ENCODE peak calls at places on chromosomes 16 and 17, in eight cellular contexts. One of them, this sample, is unnamed.

GRCh38 chr16:79066621-79067020 is 533.9 kb downstream of the MAF start:
- DNase-seq in spleen: no peak
- DNase-seq in SK-N-SH: no peak
- DNase-seq in upper lobe of left lung: no peak
- DNase-seq in prostate gland: no peak
- DNase-seq in endothelial cell of umbilical vein: no peak
- DNase-seq in transverse colon: no peak
- DNase-seq in stomach: peak
- DNase-seq in this sample: no peak

GRCh38 chr17:58960068-58960467 is 146.6 kb downstream of the TRIM37 start:
- DNase-seq in spleen: no peak
- DNase-seq in SK-N-SH: no peak
- DNase-seq in upper lobe of left lung: no peak
- DNase-seq in prostate gland: peak
- DNase-seq in endothelial cell of umbilical vein: peak
- DNase-seq in transverse colon: no peak
- DNase-seq in stomach: no peak
- DNase-seq in this sample: no peak

GRCh38 chr16:15533386-15533785 is 99.0 kb downstream of the BMERB1 start:
- DNase-seq in spleen: no peak
- DNase-seq in SK-N-SH: no peak
- DNase-seq in upper lobe of left lung: no peak
- DNase-seq in prostate gland: no peak
- DNase-seq in endothelial cell of umbilical vein: no peak
- DNase-seq in transverse colon: no peak
- DNase-seq in stomach: no peak
- DNase-seq in this sample: no peak

GRCh38 chr17:40071720-40072480 is 9.1 kb downstream of the THRA start:
- DNase-seq in spleen: no peak
- DNase-seq in SK-N-SH: peak
- DNase-seq in upper lobe of left lung: peak
- DNase-seq in prostate gland: peak
- DNase-seq in endothelial cell of umbilical vein: peak
- DNase-seq in transverse colon: peak
- DNase-seq in stomach: peak
- DNase-seq in this sample: no peak

GRCh38 chr17:21376835-21377690 is 906 bp downstream of the KCNJ12 start:
- DNase-seq in spleen: no peak
- DNase-seq in SK-N-SH: peak
- DNase-seq in upper lobe of left lung: peak
- DNase-seq in prostate gland: no peak
- DNase-seq in endothelial cell of umbilical vein: peak
- DNase-seq in transverse colon: no peak
- DNase-seq in stomach: peak
- DNase-seq in this sample: no peak

GRCh38 chr17:32258383-32259121 is 7.1 kb upstream of the RHBDL3 start:
- DNase-seq in spleen: no peak
- DNase-seq in SK-N-SH: no peak
- DNase-seq in upper lobe of left lung: no peak
- DNase-seq in prostate gland: no peak
- DNase-seq in endothelial cell of umbilical vein: no peak
- DNase-seq in transverse colon: no peak
- DNase-seq in stomach: no peak
- DNase-seq in this sample: no peak

GRCh38 chr16:56916571-56917403 is 15.2 kb upstream of the HERPUD1 start:
- DNase-seq in spleen: no peak
- DNase-seq in SK-N-SH: no peak
- DNase-seq in upper lobe of left lung: no peak
- DNase-seq in prostate gland: peak
- DNase-seq in endothelial cell of umbilical vein: no peak
- DNase-seq in transverse colon: peak
- DNase-seq in stomach: no peak
- DNase-seq in this sample: no peak

GRCh38 chr17:81563861-81564586 is 11.9 kb upstream of the FAAP100 start:
- DNase-seq in spleen: no peak
- DNase-seq in SK-N-SH: no peak
- DNase-seq in upper lobe of left lung: no peak
- DNase-seq in prostate gland: no peak
- DNase-seq in endothelial cell of umbilical vein: no peak
- DNase-seq in transverse colon: no peak
- DNase-seq in stomach: no peak
- DNase-seq in this sample: no peak

GRCh38 chr16:4800290-4801041 is 2.0 kb downstream of the ROGDI start:
- DNase-seq in spleen: peak
- DNase-seq in SK-N-SH: no peak
- DNase-seq in upper lobe of left lung: no peak
- DNase-seq in prostate gland: peak
- DNase-seq in endothelial cell of umbilical vein: no peak
- DNase-seq in transverse colon: peak
- DNase-seq in stomach: peak
- DNase-seq in this sample: no peak

GRCh38 chr17:50863221-50863843 is 2.8 kb downstream of the TOB1 start:
- DNase-seq in spleen: no peak
- DNase-seq in SK-N-SH: peak
- DNase-seq in upper lobe of left lung: peak
- DNase-seq in prostate gland: peak
- DNase-seq in endothelial cell of umbilical vein: peak
- DNase-seq in transverse colon: peak
- DNase-seq in stomach: peak
- DNase-seq in this sample: no peak

GRCh38 chr16:89511352-89511751 is 3.1 kb downstream of the SPG7 start:
- DNase-seq in spleen: no peak
- DNase-seq in SK-N-SH: no peak
- DNase-seq in upper lobe of left lung: no peak
- DNase-seq in prostate gland: no peak
- DNase-seq in endothelial cell of umbilical vein: no peak
- DNase-seq in transverse colon: no peak
- DNase-seq in stomach: no peak
- DNase-seq in this sample: no peak

GRCh38 chr17:20267459-20267842 is 199.9 kb downstream of the LGALS9B start:
- DNase-seq in spleen: no peak
- DNase-seq in SK-N-SH: no peak
- DNase-seq in upper lobe of left lung: no peak
- DNase-seq in prostate gland: no peak
- DNase-seq in endothelial cell of umbilical vein: peak
- DNase-seq in transverse colon: no peak
- DNase-seq in stomach: no peak
- DNase-seq in this sample: no peak

GRCh38 chr17:27927781-27928180 is 34.6 kb upstream of the LYRM9 start:
- DNase-seq in spleen: no peak
- DNase-seq in SK-N-SH: no peak
- DNase-seq in upper lobe of left lung: no peak
- DNase-seq in prostate gland: no peak
- DNase-seq in endothelial cell of umbilical vein: no peak
- DNase-seq in transverse colon: no peak
- DNase-seq in stomach: no peak
- DNase-seq in this sample: no peak

GRCh38 chr16:20867585-20867984 is 32.6 kb downstream of the DCUN1D3 start:
- DNase-seq in spleen: no peak
- DNase-seq in SK-N-SH: no peak
- DNase-seq in upper lobe of left lung: no peak
- DNase-seq in prostate gland: no peak
- DNase-seq in endothelial cell of umbilical vein: no peak
- DNase-seq in transverse colon: no peak
- DNase-seq in stomach: no peak
- DNase-seq in this sample: no peak

GRCh38 chr17:21174719-21175118 is 39.2 kb downstream of the TMEM11 start:
- DNase-seq in spleen: no peak
- DNase-seq in SK-N-SH: peak
- DNase-seq in upper lobe of left lung: no peak
- DNase-seq in prostate gland: no peak
- DNase-seq in endothelial cell of umbilical vein: peak
- DNase-seq in transverse colon: no peak
- DNase-seq in stomach: peak
- DNase-seq in this sample: peak

GRCh38 chr17:38426441-38426840 is 1.8 kb upstream of the ARHGAP23 start:
- DNase-seq in spleen: no peak
- DNase-seq in SK-N-SH: no peak
- DNase-seq in upper lobe of left lung: no peak
- DNase-seq in prostate gland: no peak
- DNase-seq in endothelial cell of umbilical vein: no peak
- DNase-seq in transverse colon: no peak
- DNase-seq in stomach: no peak
- DNase-seq in this sample: no peak

GRCh38 chr17:65698381-65699061 is 137.1 kb upstream of the AXIN2 start:
- DNase-seq in spleen: no peak
- DNase-seq in SK-N-SH: no peak
- DNase-seq in upper lobe of left lung: no peak
- DNase-seq in prostate gland: no peak
- DNase-seq in endothelial cell of umbilical vein: peak
- DNase-seq in transverse colon: no peak
- DNase-seq in stomach: no peak
- DNase-seq in this sample: no peak

DNA sequence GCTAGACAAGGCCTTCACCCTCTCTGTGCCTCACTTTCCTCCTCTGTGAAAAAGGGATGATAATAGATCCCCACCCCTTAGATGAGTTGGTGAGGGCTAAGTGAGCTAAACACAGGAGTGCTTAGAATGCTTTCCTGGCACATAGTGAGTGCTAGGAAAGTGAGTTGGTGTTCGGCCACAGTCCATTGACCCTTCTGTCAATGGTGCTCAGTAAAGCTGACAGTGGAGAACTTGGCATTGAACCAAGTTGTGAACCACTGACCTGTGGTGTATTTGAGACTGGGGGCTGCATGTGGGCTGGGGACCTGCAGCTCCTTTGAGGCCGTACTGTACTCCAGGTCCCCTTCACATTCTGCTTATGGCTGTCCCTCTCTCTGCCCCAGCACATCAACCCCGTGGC is 4.8 kb downstream of the PLK1 start:
- DNase-seq in spleen: no peak
- DNase-seq in SK-N-SH: no peak
- DNase-seq in upper lobe of left lung: no peak
- DNase-seq in prostate gland: no peak
- DNase-seq in endothelial cell of umbilical vein: no peak
- DNase-seq in transverse colon: no peak
- DNase-seq in stomach: no peak
- DNase-seq in this sample: no peak
- TF ChIP-seq POLR2AphosphoS5 in spleen: no peak
- TF ChIP-seq POLR2AphosphoS5 in SK-N-SH: no peak
- TF ChIP-seq POLR2AphosphoS5 in upper lobe of left lung: no peak
- TF ChIP-seq POLR2AphosphoS5 in prostate gland: no peak
- TF ChIP-seq POLR2AphosphoS5 in endothelial cell of umbilical vein: no peak
- TF ChIP-seq POLR2AphosphoS5 in transverse colon: no peak
- TF ChIP-seq POLR2AphosphoS5 in stomach: no peak
- TF ChIP-seq POLR2AphosphoS5 in this sample: no peak

GRCh38 chr16:68200120-68200783 is 35.7 kb downstream of the ESRP2 start:
- DNase-seq in spleen: no peak
- DNase-seq in SK-N-SH: no peak
- DNase-seq in upper lobe of left lung: no peak
- DNase-seq in prostate gland: no peak
- DNase-seq in endothelial cell of umbilical vein: peak
- DNase-seq in transverse colon: no peak
- DNase-seq in stomach: no peak
- DNase-seq in this sample: no peak

GRCh38 chr16:68194263-68194662 is 41.7 kb downstream of the ESRP2 start:
- DNase-seq in spleen: no peak
- DNase-seq in SK-N-SH: no peak
- DNase-seq in upper lobe of left lung: no peak
- DNase-seq in prostate gland: no peak
- DNase-seq in endothelial cell of umbilical vein: no peak
- DNase-seq in transverse colon: no peak
- DNase-seq in stomach: no peak
- DNase-seq in this sample: no peak

GRCh38 chr16:68197250-68197649 is 38.7 kb downstream of the ESRP2 start:
- DNase-seq in spleen: no peak
- DNase-seq in SK-N-SH: no peak
- DNase-seq in upper lobe of left lung: no peak
- DNase-seq in prostate gland: no peak
- DNase-seq in endothelial cell of umbilical vein: no peak
- DNase-seq in transverse colon: no peak
- DNase-seq in stomach: no peak
- DNase-seq in this sample: no peak
- H3K27ac ChIP-seq in spleen: no peak
- H3K27ac ChIP-seq in SK-N-SH: no peak
- H3K27ac ChIP-seq in upper lobe of left lung: no peak
- H3K27ac ChIP-seq in prostate gland: no peak
- H3K27ac ChIP-seq in endothelial cell of umbilical vein: no peak
- H3K27ac ChIP-seq in transverse colon: no peak
- H3K27ac ChIP-seq in stomach: no peak
- H3K27ac ChIP-seq in this sample: no peak

DNA sequence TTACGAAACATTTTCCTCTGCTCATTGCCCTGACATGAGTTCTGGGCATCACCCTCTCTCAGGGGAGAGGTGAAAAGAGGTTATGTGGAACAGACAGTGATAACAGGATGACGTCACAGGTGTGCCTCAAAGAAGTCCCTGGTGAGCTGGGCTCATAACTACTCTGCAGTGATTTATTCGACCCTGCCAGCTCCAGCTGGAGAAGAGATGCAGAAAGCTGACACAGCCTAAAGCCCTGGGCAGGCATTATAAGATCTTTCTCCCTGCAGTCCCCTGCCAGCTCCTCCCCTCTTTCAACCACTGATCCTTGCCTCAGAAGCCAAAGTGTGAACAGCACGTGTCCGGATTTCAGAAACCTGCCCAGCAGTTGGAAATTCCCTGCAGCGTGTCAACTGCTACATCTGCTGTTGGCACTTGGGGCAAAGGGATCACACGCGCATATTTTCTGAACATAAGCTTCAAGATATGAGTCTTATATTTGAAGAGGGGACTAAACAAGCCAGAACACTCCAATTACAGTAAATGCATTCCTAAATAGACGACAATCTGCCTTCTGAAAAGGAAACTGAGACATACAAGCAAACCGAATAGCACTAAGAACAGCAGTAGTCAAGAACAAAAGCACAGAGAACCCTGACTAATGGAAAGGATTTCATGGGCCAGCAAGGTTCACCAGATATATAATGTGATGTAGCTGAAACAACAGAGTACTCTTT is 80.5 kb downstream of the SMG6 start:
- DNase-seq in spleen: no peak
- DNase-seq in SK-N-SH: no peak
- DNase-seq in upper lobe of left lung: no peak
- DNase-seq in prostate gland: no peak
- DNase-seq in endothelial cell of umbilical vein: peak
- DNase-seq in transverse colon: peak
- DNase-seq in stomach: peak
- DNase-seq in this sample: peak
- TF ChIP-seq POLR2AphosphoS5 in spleen: peak
- TF ChIP-seq POLR2AphosphoS5 in SK-N-SH: no peak
- TF ChIP-seq POLR2AphosphoS5 in upper lobe of left lung: no peak
- TF ChIP-seq POLR2AphosphoS5 in prostate gland: no peak
- TF ChIP-seq POLR2AphosphoS5 in endothelial cell of umbilical vein: no peak
- TF ChIP-seq POLR2AphosphoS5 in transverse colon: no peak
- TF ChIP-seq POLR2AphosphoS5 in stomach: no peak
- TF ChIP-seq POLR2AphosphoS5 in this sample: peak

DNA sequence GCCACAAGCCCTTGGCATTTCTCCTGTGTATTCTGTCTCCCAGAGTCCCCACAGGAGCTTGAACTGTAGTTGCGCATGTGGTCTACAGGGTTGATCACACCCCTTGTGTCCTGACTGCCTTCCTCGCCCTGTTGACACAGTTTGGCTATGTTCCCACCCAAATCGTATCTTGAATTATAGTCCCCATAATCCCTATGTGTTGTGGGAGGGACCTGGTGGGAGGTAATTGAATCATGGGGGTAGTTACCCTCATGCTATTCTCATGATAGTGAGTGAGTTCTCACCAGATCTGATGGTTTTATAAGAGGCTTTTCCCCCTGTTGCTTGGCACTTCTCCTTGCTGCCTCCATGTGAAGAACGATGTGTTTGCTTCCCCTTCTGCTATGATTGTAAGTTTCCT is 21.2 kb downstream of the ADAD2 start:
- DNase-seq in spleen: no peak
- DNase-seq in SK-N-SH: no peak
- DNase-seq in upper lobe of left lung: no peak
- DNase-seq in prostate gland: no peak
- DNase-seq in endothelial cell of umbilical vein: no peak
- DNase-seq in transverse colon: no peak
- DNase-seq in stomach: no peak
- DNase-seq in this sample: no peak
- H3K27ac ChIP-seq in spleen: no peak
- H3K27ac ChIP-seq in SK-N-SH: no peak
- H3K27ac ChIP-seq in upper lobe of left lung: no peak
- H3K27ac ChIP-seq in prostate gland: no peak
- H3K27ac ChIP-seq in endothelial cell of umbilical vein: no peak
- H3K27ac ChIP-seq in transverse colon: no peak
- H3K27ac ChIP-seq in stomach: no peak
- H3K27ac ChIP-seq in this sample: no peak

This sample was measured in suprapubic skin.